ENCODE peak calls at places on chromosomes 13 and 19, in seven cellular contexts. P is neural progenitor cell, C is dorsolateral prefrontal cortex, S is cardiac fibroblast, O is GM12878, Z is A549, U is BE2C. D is an unnamed sample.

GRCh38 chr19:38020331-38020730 is 113.3 kb downstream of the SIPA1L3 start:
- DNase-seq in S (no peak), C (no peak), O (no peak), U (no peak), P (no peak), Z (no peak), D (no peak)

GRCh38 chr13:49821216-49821820 is 28.8 kb upstream of the KPNA3 start:
- DNase-seq in U (peak; percentile 36), P (no peak), Z (no peak), O (no peak), C (no peak), S (peak; percentile 19), D (no peak)

GRCh38 chr19:47476438-47476972 is 4.8 kb upstream of the SLC8A2 start:
- DNase-seq in P (no peak), Z (no peak), S (no peak), C (no peak), U (no peak), O (no peak), D (no peak)

GRCh38 chr13:94702181-94703041 is 9.9 kb downstream of the SOX21 start:
- DNase-seq in Z (no peak), S (no peak), P (peak; percentile 51), U (no peak), O (no peak), C (no peak), D (no peak)

GRCh38 chr19:51194527-51195315 is 30.2 kb upstream of the CD33 start:
- DNase-seq in O (peak; percentile 30), U (no peak), S (no peak), Z (no peak), P (no peak), C (no peak), D (no peak)

GRCh38 chr13:22220186-22221160 is 549.6 kb downstream of the FGF9 start:
- DNase-seq in U (no peak), C (no peak), S (no peak), Z (no peak), P (peak; percentile 73), O (no peak), D (no peak)

GRCh38 chr13:41039746-41040145 is 20.6 kb upstream of the ELF1 start:
- DNase-seq in C (no peak), S (no peak), U (no peak), Z (no peak), P (no peak), O (no peak), D (no peak)

GRCh38 chr19:4534836-4535658 is at the start of gene PLIN5:
- DNase-seq in O (peak; percentile 3), P (peak; percentile 95), S (peak; percentile 76), U (peak; percentile 97), Z (peak; percentile 65), C (peak; percentile 82), D (no peak)

GRCh38 chr19:35177377-35178274 is 23.1 kb downstream of the FXYD5 start:
- DNase-seq in Z (no peak), P (no peak), O (no peak), U (no peak), S (no peak), C (no peak), D (no peak)

GRCh38 chr19:1261512-1261862 is 7.6 kb upstream of the CIRBP start:
- DNase-seq in U (no peak), O (no peak), Z (no peak), S (no peak), C (no peak), P (peak; percentile 81), D (no peak)

GRCh38 chr13:91346848-91347211 is 657 bp upstream of the MIR17HG start:
- DNase-seq in P (peak; percentile 51), S (peak; percentile 4), U (no peak), C (no peak), Z (no peak), O (peak; percentile 25), D (peak; percentile 35)

GRCh38 chr13:90055121-90055520 is 1292.4 kb upstream of the MIR17HG start:
- DNase-seq in Z (no peak), C (no peak), O (no peak), P (no peak), S (no peak), U (no peak), D (no peak)

GRCh38 chr19:45767881-45768643 is 990 bp downstream of the SIX5 start:
- DNase-seq in S (peak; percentile 76), P (peak; percentile 83), O (no peak), U (no peak), Z (peak; percentile 54), C (peak; percentile 17), D (peak; percentile 84)

GRCh38 chr19:36807029-36807428 is 31.2 kb downstream of the ZNF790 start:
- DNase-seq in P (no peak), Z (no peak), U (no peak), O (no peak), C (no peak), S (no peak), D (no peak)

GRCh38 chr13:76972430-76972829 is 19.5 kb upstream of the CLN5 start:
- DNase-seq in S (peak; percentile 35), Z (no peak), O (no peak), C (no peak), P (no peak), U (no peak), D (no peak)

GRCh38 chr13:89279374-89279773 is 1608.2 kb downstream of the SLITRK5 start:
- DNase-seq in U (peak; percentile 41), Z (no peak), S (peak; percentile 7), O (no peak), P (no peak), C (no peak), D (no peak)

GRCh38 chr19:4405977-4406376 is 3.5 kb downstream of the CHAF1A start:
- DNase-seq in U (no peak), C (no peak), P (no peak), S (no peak), O (no peak), Z (no peak), D (no peak)

GRCh38 chr13:101181076-101181685 is 235.1 kb downstream of the NALCN start:
- DNase-seq in O (no peak), S (no peak), U (no peak), P (no peak), Z (no peak), C (no peak), D (no peak)

GRCh38 chr19:723714-724113 is 15.0 kb downstream of the PALM start:
- DNase-seq in C (no peak), U (no peak), O (no peak), P (no peak), Z (no peak), S (no peak), D (no peak)

GRCh38 chr19:7349231-7349591 is 474 bp downstream of the ARHGEF18 start:
- DNase-seq in U (no peak), C (no peak), O (no peak), Z (no peak), P (no peak), S (no peak), D (no peak)
- TF ChIP-seq CTCF in U (no peak), C (no peak), O (no peak), Z (no peak), P (no peak), S (no peak), D (no peak)

DNA sequence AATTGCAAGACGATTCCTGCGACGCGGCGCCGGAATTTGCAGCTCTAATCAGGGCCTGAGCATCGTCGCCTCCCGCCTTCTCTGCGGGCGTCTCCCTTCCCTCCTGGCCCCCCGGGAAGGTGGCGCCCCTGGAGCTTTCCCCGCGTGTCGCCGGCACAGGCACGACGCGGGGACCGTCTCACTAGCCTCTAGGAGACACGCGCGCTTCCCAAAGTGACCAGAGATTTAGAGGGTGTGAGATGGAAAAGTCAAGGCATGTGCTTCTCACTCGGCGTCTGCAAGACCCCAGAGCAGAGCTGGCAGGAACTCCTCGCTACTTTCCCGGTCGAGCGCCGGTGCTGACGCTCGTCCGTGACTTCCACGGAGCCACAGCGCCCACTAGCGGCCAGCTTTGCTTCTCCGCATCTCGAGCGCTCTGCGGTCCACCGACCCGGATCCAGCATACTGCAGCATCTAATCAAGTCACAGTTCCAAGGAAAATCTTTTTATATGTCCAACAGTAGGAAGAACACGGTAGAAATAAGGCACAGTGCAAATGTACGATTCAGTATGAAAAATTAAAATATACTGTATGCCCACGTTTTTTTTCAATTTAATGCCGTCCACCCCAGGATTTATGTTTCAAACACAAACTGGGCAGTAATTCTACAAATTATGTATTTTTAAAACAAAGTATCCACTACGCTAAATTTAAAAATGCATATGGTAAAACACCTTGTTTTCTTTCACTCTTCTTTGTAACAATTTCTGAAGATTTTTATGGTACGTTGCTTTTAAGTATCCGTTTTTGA is 977 bp upstream of the EFNB2 start:
- DNase-seq in C (peak; percentile 95), S (peak; percentile 90), P (peak; percentile 98), O (peak; percentile 30), Z (peak; percentile 62), U (peak; percentile 96), D (peak; percentile 97)
- TF ChIP-seq CTCF in C (peak; percentile 96), S (peak; percentile 98), P (peak; percentile 97), O (peak; percentile 97), Z (peak; percentile 81), U (peak; percentile 98), D (peak; percentile 97)

GRCh38 chr13:53201454-53202225 is 173.0 kb downstream of the OLFM4 start:
- DNase-seq in O (no peak), U (peak; percentile 58), P (peak; percentile 77), C (no peak), Z (no peak), S (no peak), D (no peak)
- TF ChIP-seq CTCF in O (no peak), U (peak; percentile 38), P (peak; percentile 62), C (peak; percentile 41), Z (no peak), S (no peak), D (no peak)

GRCh38 chr19:17836530-17836929 is 11.3 kb downstream of the JAK3 start:
- DNase-seq in P (no peak), U (no peak), Z (no peak), O (no peak), C (no peak), S (no peak), D (no peak)

GRCh38 chr19:17835182-17836006 is 12.4 kb downstream of the JAK3 start:
- DNase-seq in Z (no peak), U (no peak), C (no peak), S (peak; percentile 67), P (no peak), O (no peak), D (no peak)

GRCh38 chr19:17832443-17833208 is 11.3 kb upstream of the INSL3 start:
- DNase-seq in U (no peak), S (no peak), C (no peak), Z (no peak), P (no peak), O (no peak), D (no peak)

GRCh38 chr19:17831419-17831888 is 10.1 kb upstream of the INSL3 start:
- DNase-seq in U (no peak), P (peak; percentile 49), C (peak; percentile 7), O (no peak), Z (no peak), S (no peak), D (no peak)

DNA sequence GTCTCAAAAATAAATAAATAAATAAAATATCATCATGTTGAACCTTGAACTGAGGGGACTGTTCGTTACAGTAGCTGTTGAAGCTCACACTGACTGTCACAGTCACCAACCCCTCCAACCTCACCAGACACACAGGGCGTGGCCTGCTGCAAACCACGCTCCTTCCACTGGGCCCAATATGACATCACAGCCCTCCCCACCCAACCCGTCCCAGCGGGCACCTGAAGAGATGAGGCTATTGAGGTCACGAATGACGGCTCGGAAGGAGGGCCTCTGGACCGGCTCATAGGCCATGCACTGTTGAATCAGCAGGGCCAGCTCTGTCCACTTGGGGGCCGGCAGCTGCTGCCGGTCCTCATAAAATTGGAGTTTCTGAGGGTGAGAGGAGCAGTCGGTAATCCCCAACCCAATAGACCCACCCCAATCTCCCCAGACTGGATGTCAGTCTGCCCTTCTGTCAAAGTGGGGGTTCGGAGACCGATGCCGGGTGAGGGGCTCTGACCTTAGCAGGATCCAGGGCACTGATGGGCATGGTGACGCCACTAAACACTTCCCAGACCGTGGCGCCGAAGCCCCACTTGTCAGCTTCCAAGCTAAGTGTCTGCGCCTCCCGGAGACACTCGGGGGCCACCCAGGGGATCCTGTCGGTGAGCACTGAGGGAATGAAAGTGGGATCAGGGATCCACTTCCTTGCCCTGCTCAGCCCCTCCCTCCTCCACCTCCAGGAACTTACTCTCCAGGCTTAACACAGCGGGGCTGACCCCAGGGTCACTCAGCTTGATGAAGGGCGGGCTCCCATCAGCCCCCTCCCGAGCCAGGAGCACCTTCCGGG is 13.2 kb downstream of the JAK3 start:
- DNase-seq in C (no peak), U (no peak), O (no peak), P (peak; percentile 58), Z (no peak), S (no peak), D (no peak)
- TF ChIP-seq CTCF in C (no peak), U (peak; percentile 23), O (no peak), P (peak; percentile 42), Z (no peak), S (no peak), D (no peak)

D was measured in foreskin fibroblast.